ENCODE peak calls at places on chromosomes 16 and 17, in five cellular contexts. One of them, this sample, is unnamed.

GRCh38 chr17:17892731-17893130 is 55.9 kb upstream of the SREBF1 start:
- DNase-seq in dorsolateral prefrontal cortex: no peak
- DNase-seq in neural progenitor cell: no peak
- DNase-seq in astrocyte of the cerebellum: no peak
- DNase-seq in fibroblast of lung: no peak
- DNase-seq in this sample: no peak

GRCh38 chr17:39623356-39623950 is 3.3 kb upstream of the PPP1R1B start:
- DNase-seq in astrocyte of the cerebellum: peak; percentile 12
- DNase-seq in neural progenitor cell: peak; percentile 78
- DNase-seq in fibroblast of lung: peak; percentile 48
- DNase-seq in dorsolateral prefrontal cortex: peak; percentile 92
- DNase-seq in this sample: no peak

GRCh38 chr17:63911657-63912100 is 621 bp upstream of the CSHL1 start:
- DNase-seq in dorsolateral prefrontal cortex: no peak
- DNase-seq in fibroblast of lung: peak; percentile 4
- DNase-seq in astrocyte of the cerebellum: no peak
- DNase-seq in neural progenitor cell: peak; percentile 59
- DNase-seq in this sample: no peak

GRCh38 chr17:37430051-37430591 is 23.4 kb downstream of the TADA2A start:
- DNase-seq in neural progenitor cell: no peak
- DNase-seq in dorsolateral prefrontal cortex: no peak
- DNase-seq in fibroblast of lung: peak; percentile 59
- DNase-seq in astrocyte of the cerebellum: no peak
- DNase-seq in this sample: no peak

GRCh38 chr16:1468456-1468855 is 6.4 kb downstream of the CLCN7 start:
- DNase-seq in fibroblast of lung: no peak
- DNase-seq in dorsolateral prefrontal cortex: no peak
- DNase-seq in astrocyte of the cerebellum: no peak
- DNase-seq in neural progenitor cell: no peak
- DNase-seq in this sample: no peak

GRCh38 chr17:52357855-52358254 is 199.3 kb upstream of the CA10 start:
- DNase-seq in neural progenitor cell: no peak
- DNase-seq in fibroblast of lung: no peak
- DNase-seq in dorsolateral prefrontal cortex: no peak
- DNase-seq in astrocyte of the cerebellum: no peak
- DNase-seq in this sample: no peak

GRCh38 chr16:50928065-50928464 is 186.2 kb downstream of the CYLD start:
- DNase-seq in dorsolateral prefrontal cortex: no peak
- DNase-seq in astrocyte of the cerebellum: no peak
- DNase-seq in neural progenitor cell: no peak
- DNase-seq in fibroblast of lung: no peak
- DNase-seq in this sample: no peak

GRCh38 chr17:1730345-1731193 is 6.1 kb downstream of the WDR81 start:
- DNase-seq in astrocyte of the cerebellum: peak; percentile 39
- DNase-seq in dorsolateral prefrontal cortex: no peak
- DNase-seq in fibroblast of lung: peak; percentile 94
- DNase-seq in neural progenitor cell: no peak
- DNase-seq in this sample: peak; percentile 73

GRCh38 chr17:44878627-44879221 is 20.5 kb downstream of the EFTUD2 start:
- DNase-seq in neural progenitor cell: peak; percentile 52
- DNase-seq in fibroblast of lung: peak; percentile 53
- DNase-seq in dorsolateral prefrontal cortex: no peak
- DNase-seq in astrocyte of the cerebellum: no peak
- DNase-seq in this sample: no peak

GRCh38 chr17:64174686-64175456 is 44.9 kb upstream of the ERN1 start:
- DNase-seq in dorsolateral prefrontal cortex: peak; percentile 54
- DNase-seq in astrocyte of the cerebellum: no peak
- DNase-seq in neural progenitor cell: no peak
- DNase-seq in fibroblast of lung: peak; percentile 79
- DNase-seq in this sample: peak; percentile 87

GRCh38 chr17:21090889-21091618 is 35.7 kb upstream of the DHRS7B start:
- DNase-seq in fibroblast of lung: peak; percentile 19
- DNase-seq in astrocyte of the cerebellum: no peak
- DNase-seq in dorsolateral prefrontal cortex: no peak
- DNase-seq in neural progenitor cell: no peak
- DNase-seq in this sample: peak; percentile 48

GRCh38 chr16:1197237-1197866 is 27.7 kb downstream of the TPSG1 start:
- DNase-seq in dorsolateral prefrontal cortex: no peak
- DNase-seq in astrocyte of the cerebellum: no peak
- DNase-seq in fibroblast of lung: no peak
- DNase-seq in neural progenitor cell: no peak
- DNase-seq in this sample: no peak

GRCh38 chr16:56192971-56193936 is 2.0 kb downstream of the GNAO1 start:
- DNase-seq in astrocyte of the cerebellum: no peak
- DNase-seq in fibroblast of lung: no peak
- DNase-seq in dorsolateral prefrontal cortex: peak; percentile 49
- DNase-seq in neural progenitor cell: peak; percentile 51
- DNase-seq in this sample: no peak

GRCh38 chr16:57186630-57187507 is 740 bp downstream of the RSPRY1 start:
- DNase-seq in dorsolateral prefrontal cortex: no peak
- DNase-seq in fibroblast of lung: peak; percentile 32
- DNase-seq in neural progenitor cell: peak; percentile 50
- DNase-seq in astrocyte of the cerebellum: no peak
- DNase-seq in this sample: no peak

GRCh38 chr17:63153488-63153887 is 187.5 kb downstream of the TANC2 start:
- DNase-seq in dorsolateral prefrontal cortex: no peak
- DNase-seq in fibroblast of lung: no peak
- DNase-seq in neural progenitor cell: peak; percentile 16
- DNase-seq in astrocyte of the cerebellum: no peak
- DNase-seq in this sample: no peak

GRCh38 chr17:41784207-41784744 is 2.2 kb downstream of the JUP start:
- DNase-seq in neural progenitor cell: peak; percentile 76
- DNase-seq in fibroblast of lung: peak; percentile 43
- DNase-seq in astrocyte of the cerebellum: no peak
- DNase-seq in dorsolateral prefrontal cortex: no peak
- DNase-seq in this sample: no peak

GRCh38 chr17:72407336-72408121 is 286.7 kb downstream of the SOX9 start:
- DNase-seq in neural progenitor cell: no peak
- DNase-seq in fibroblast of lung: peak; percentile 96
- DNase-seq in astrocyte of the cerebellum: peak; percentile 95
- DNase-seq in dorsolateral prefrontal cortex: peak; percentile 67
- DNase-seq in this sample: peak; percentile 90

GRCh38 chr16:73058616-73059409 is 10.9 kb upstream of the ZFHX3 start:
- DNase-seq in fibroblast of lung: peak; percentile 77
- DNase-seq in dorsolateral prefrontal cortex: no peak
- DNase-seq in astrocyte of the cerebellum: no peak
- DNase-seq in neural progenitor cell: peak; percentile 88
- DNase-seq in this sample: no peak

GRCh38 chr17:39132192-39132600 is 19.2 kb downstream of the PLXDC1 start:
- DNase-seq in dorsolateral prefrontal cortex: no peak
- DNase-seq in astrocyte of the cerebellum: peak; percentile 71
- DNase-seq in fibroblast of lung: peak; percentile 86
- DNase-seq in neural progenitor cell: peak; percentile 41
- DNase-seq in this sample: no peak

GRCh38 chr17:65198653-65199382 is 61.6 kb downstream of the RGS9 start:
- DNase-seq in dorsolateral prefrontal cortex: no peak
- DNase-seq in neural progenitor cell: peak; percentile 69
- DNase-seq in astrocyte of the cerebellum: peak; percentile 37
- DNase-seq in fibroblast of lung: peak; percentile 78
- DNase-seq in this sample: no peak

GRCh38 chr16:89922477-89922883 is 662 bp upstream of the TUBB3 start:
- DNase-seq in dorsolateral prefrontal cortex: no peak
- DNase-seq in astrocyte of the cerebellum: no peak
- DNase-seq in fibroblast of lung: peak; percentile 92
- DNase-seq in neural progenitor cell: peak; percentile 75
- DNase-seq in this sample: peak; percentile 85

GRCh38 chr17:12584727-12585126 is 81.0 kb upstream of the MYOCD start:
- DNase-seq in dorsolateral prefrontal cortex: no peak
- DNase-seq in fibroblast of lung: no peak
- DNase-seq in neural progenitor cell: no peak
- DNase-seq in astrocyte of the cerebellum: no peak
- DNase-seq in this sample: no peak

GRCh38 chr16:19410435-19411153 is 7.1 kb upstream of the TMC5 start:
- DNase-seq in neural progenitor cell: peak; percentile 82
- DNase-seq in astrocyte of the cerebellum: no peak
- DNase-seq in fibroblast of lung: no peak
- DNase-seq in dorsolateral prefrontal cortex: peak; percentile 48
- DNase-seq in this sample: no peak

GRCh38 chr17:82338858-82339633 is 5.5 kb upstream of the SECTM1 start:
- DNase-seq in dorsolateral prefrontal cortex: no peak
- DNase-seq in neural progenitor cell: peak; percentile 36
- DNase-seq in astrocyte of the cerebellum: peak; percentile 35
- DNase-seq in fibroblast of lung: peak; percentile 60
- DNase-seq in this sample: no peak

GRCh38 chr17:78343099-78343432 is 16.8 kb downstream of the SOCS3 start:
- DNase-seq in fibroblast of lung: peak; percentile 94
- DNase-seq in astrocyte of the cerebellum: peak; percentile 85
- DNase-seq in neural progenitor cell: no peak
- DNase-seq in dorsolateral prefrontal cortex: no peak
- DNase-seq in this sample: no peak

GRCh38 chr16:55521792-55522191 is 12.9 kb downstream of the LPCAT2 start:
- DNase-seq in neural progenitor cell: no peak
- DNase-seq in fibroblast of lung: no peak
- DNase-seq in astrocyte of the cerebellum: no peak
- DNase-seq in dorsolateral prefrontal cortex: no peak
- DNase-seq in this sample: no peak

GRCh38 chr16:67525176-67525860 is 3.3 kb upstream of the RIPOR1 start:
- DNase-seq in astrocyte of the cerebellum: no peak
- DNase-seq in neural progenitor cell: no peak
- DNase-seq in dorsolateral prefrontal cortex: no peak
- DNase-seq in fibroblast of lung: no peak
- DNase-seq in this sample: no peak

GRCh38 chr16:49312389-49312990 is 30.9 kb upstream of the CBLN1 start:
- DNase-seq in neural progenitor cell: peak; percentile 38
- DNase-seq in astrocyte of the cerebellum: no peak
- DNase-seq in fibroblast of lung: no peak
- DNase-seq in dorsolateral prefrontal cortex: no peak
- DNase-seq in this sample: no peak

GRCh38 chr17:37847811-37848331 is 76.3 kb upstream of the TBC1D3K start:
- DNase-seq in fibroblast of lung: no peak
- DNase-seq in neural progenitor cell: no peak
- DNase-seq in astrocyte of the cerebellum: no peak
- DNase-seq in dorsolateral prefrontal cortex: no peak
- DNase-seq in this sample: no peak

DNA sequence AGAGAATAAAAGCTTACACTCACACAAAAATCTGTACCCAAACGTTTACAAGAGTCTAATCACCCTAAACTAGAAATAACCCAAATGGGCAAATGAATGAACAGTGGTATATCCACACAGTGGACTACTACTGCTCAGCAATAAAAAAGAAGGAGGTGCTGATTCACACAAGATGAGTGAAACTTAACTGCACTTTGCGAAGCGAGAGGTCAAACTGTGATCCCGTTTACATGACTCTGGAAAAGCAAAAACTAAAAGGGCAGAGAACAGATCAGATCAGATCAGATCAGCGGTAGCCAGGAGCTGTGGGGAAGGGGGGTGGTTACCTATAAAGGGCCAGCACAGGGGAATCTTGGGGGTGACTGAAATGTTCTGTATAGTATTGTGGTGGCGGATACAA is 113.4 kb downstream of the TRIM37 start:
- DNase-seq in dorsolateral prefrontal cortex: no peak
- DNase-seq in neural progenitor cell: no peak
- DNase-seq in fibroblast of lung: no peak
- DNase-seq in astrocyte of the cerebellum: no peak
- DNase-seq in this sample: no peak
- TF ChIP-seq CTCF in dorsolateral prefrontal cortex: no peak
- TF ChIP-seq CTCF in neural progenitor cell: no peak
- TF ChIP-seq CTCF in fibroblast of lung: no peak
- TF ChIP-seq CTCF in astrocyte of the cerebellum: no peak
- TF ChIP-seq CTCF in this sample: no peak

GRCh38 chr16:30562021-30562420 is 3.8 kb upstream of the ZNF764 start:
- DNase-seq in dorsolateral prefrontal cortex: no peak
- DNase-seq in neural progenitor cell: no peak
- DNase-seq in fibroblast of lung: no peak
- DNase-seq in astrocyte of the cerebellum: no peak
- DNase-seq in this sample: no peak
- H3K4me3 ChIP-seq in dorsolateral prefrontal cortex: peak overlapping the region; percentile 54
- H3K4me3 ChIP-seq in neural progenitor cell: no peak overlapping the region
- H3K4me3 ChIP-seq in fibroblast of lung: no peak overlapping the region
- H3K4me3 ChIP-seq in astrocyte of the cerebellum: no peak overlapping the region
- H3K4me3 ChIP-seq in this sample: no peak overlapping the region

DNA sequence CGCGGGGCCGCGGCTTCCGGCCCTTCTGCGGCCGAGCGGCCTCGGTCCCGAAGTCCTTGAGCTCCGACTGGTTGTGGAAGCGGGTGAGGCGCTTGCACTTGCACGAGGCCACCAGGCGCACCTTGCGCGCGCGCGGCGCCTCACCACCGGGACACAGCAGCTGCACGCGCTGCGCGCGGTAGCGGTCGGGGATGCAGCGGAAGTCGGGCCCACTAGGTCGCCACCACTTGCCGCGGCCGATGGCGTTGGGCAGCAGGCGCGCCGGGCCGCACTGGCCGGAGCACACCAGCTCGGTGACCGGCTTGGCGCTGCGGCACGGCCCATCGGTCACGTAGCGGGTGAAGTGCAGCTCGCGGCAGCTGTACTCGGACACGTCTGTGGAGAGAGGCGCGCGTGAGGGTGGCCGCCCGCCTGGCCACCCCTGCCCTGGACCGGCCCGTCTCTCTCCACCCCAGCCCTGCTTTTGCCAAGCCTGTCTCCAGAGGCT is 3.2 kb downstream of the SOST start:
- DNase-seq in neural progenitor cell: peak; percentile 64
- DNase-seq in astrocyte of the cerebellum: no peak
- DNase-seq in dorsolateral prefrontal cortex: no peak
- DNase-seq in fibroblast of lung: peak; percentile 9
- DNase-seq in this sample: peak; percentile 10
- TF ChIP-seq CTCF in neural progenitor cell: no peak
- TF ChIP-seq CTCF in astrocyte of the cerebellum: no peak
- TF ChIP-seq CTCF in dorsolateral prefrontal cortex: no peak
- TF ChIP-seq CTCF in fibroblast of lung: no peak
- TF ChIP-seq CTCF in this sample: no peak

GRCh38 chr16:14072360-14072759 is 1.2 kb downstream of the MRTFB start:
- DNase-seq in dorsolateral prefrontal cortex: no peak
- DNase-seq in astrocyte of the cerebellum: no peak
- DNase-seq in fibroblast of lung: no peak
- DNase-seq in neural progenitor cell: no peak
- DNase-seq in this sample: no peak
- H3K4me3 ChIP-seq in dorsolateral prefrontal cortex: peak overlapping the region; percentile 82
- H3K4me3 ChIP-seq in astrocyte of the cerebellum: peak overlapping the region; percentile 80
- H3K4me3 ChIP-seq in fibroblast of lung: peak overlapping the region; percentile 76
- H3K4me3 ChIP-seq in neural progenitor cell: peak overlapping the region; percentile 92
- H3K4me3 ChIP-seq in this sample: peak overlapping the region; percentile 82

DNA sequence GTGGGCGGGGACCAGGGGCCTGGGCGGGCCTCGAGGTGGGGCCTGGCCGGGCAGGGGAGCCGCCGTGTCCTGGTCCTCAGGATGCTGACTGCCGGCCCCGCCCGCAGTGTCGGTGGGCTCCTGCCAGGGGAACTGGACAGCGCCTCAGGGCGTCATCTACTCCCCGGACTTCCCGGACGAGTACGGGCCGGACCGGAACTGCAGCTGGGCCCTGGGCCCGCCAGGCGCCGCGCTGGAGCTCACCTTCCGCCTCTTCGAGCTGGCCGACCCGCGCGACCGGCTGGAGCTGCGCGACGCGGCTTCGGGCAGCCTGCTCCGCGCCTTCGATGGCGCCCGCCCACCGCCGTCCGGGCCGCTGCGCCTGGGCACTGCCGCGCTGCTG is 2.4 kb upstream of the PAQR4 start:
- DNase-seq in dorsolateral prefrontal cortex: no peak
- DNase-seq in neural progenitor cell: peak; percentile 29
- DNase-seq in fibroblast of lung: no peak
- DNase-seq in astrocyte of the cerebellum: no peak
- DNase-seq in this sample: no peak
- TF ChIP-seq CTCF in dorsolateral prefrontal cortex: no peak
- TF ChIP-seq CTCF in neural progenitor cell: no peak
- TF ChIP-seq CTCF in fibroblast of lung: no peak
- TF ChIP-seq CTCF in astrocyte of the cerebellum: no peak
- TF ChIP-seq CTCF in this sample: no peak

GRCh38 chr17:49001671-49002070 is 4.5 kb downstream of the IGF2BP1 start:
- DNase-seq in dorsolateral prefrontal cortex: no peak
- DNase-seq in astrocyte of the cerebellum: no peak
- DNase-seq in neural progenitor cell: no peak
- DNase-seq in fibroblast of lung: no peak
- DNase-seq in this sample: no peak
- H3K4me3 ChIP-seq in dorsolateral prefrontal cortex: no peak overlapping the region
- H3K4me3 ChIP-seq in astrocyte of the cerebellum: no peak overlapping the region
- H3K4me3 ChIP-seq in neural progenitor cell: peak overlapping the region; percentile 97
- H3K4me3 ChIP-seq in fibroblast of lung: no peak overlapping the region
- H3K4me3 ChIP-seq in this sample: peak overlapping the region; percentile 91

GRCh38 chr17:79778504-79779087 is 648 bp downstream of the CBX2 start:
- DNase-seq in astrocyte of the cerebellum: no peak
- DNase-seq in neural progenitor cell: peak; percentile 85
- DNase-seq in dorsolateral prefrontal cortex: no peak
- DNase-seq in fibroblast of lung: no peak
- DNase-seq in this sample: no peak
- TF ChIP-seq CTCF in astrocyte of the cerebellum: no peak
- TF ChIP-seq CTCF in neural progenitor cell: peak; percentile 38
- TF ChIP-seq CTCF in dorsolateral prefrontal cortex: no peak
- TF ChIP-seq CTCF in fibroblast of lung: no peak
- TF ChIP-seq CTCF in this sample: no peak

This sample was measured in retinal pigment epithelial cell.